ENCODE peak calls at places on chromosomes 2 and 18, in seven cellular contexts. A is endodermal cell, L is B cell, N is cardiac fibroblast, G is AG04449, E is thoracic aorta, C is heart right ventricle. R is an unnamed sample.

GRCh38 chr2:72108121-72108520 is 39.5 kb downstream of the CYP26B1 start:
- DNase-seq in G (no peak), L (no peak), C (no peak), N (no peak), A (no peak), E (no peak), R (no peak)

GRCh38 chr2:161228511-161229240 is 68.4 kb downstream of the TANK start:
- DNase-seq in L (no peak), A (no peak), E (no peak), C (no peak), N (no peak), G (no peak), R (no peak)

GRCh38 chr2:71844967-71845366 is 302.7 kb downstream of the CYP26B1 start:
- DNase-seq in A (no peak), G (no peak), L (no peak), C (no peak), N (no peak), E (no peak), R (no peak)

GRCh38 chr18:69943021-69943420 is 4.7 kb downstream of the CD226 start:
- DNase-seq in C (no peak), E (no peak), A (no peak), N (no peak), L (no peak), G (no peak), R (no peak)

GRCh38 chr2:74564222-74564621 is 9.7 kb downstream of the DOK1 start:
- DNase-seq in A (peak), E (no peak), N (peak), G (peak), C (no peak), L (no peak), R (no peak)

GRCh38 chr18:79937103-79937860 is 14.2 kb downstream of the SLC66A2 start:
- DNase-seq in N (no peak), A (peak), G (no peak), E (no peak), C (no peak), L (no peak), R (no peak)

GRCh38 chr2:73982140-73982617 is 2.5 kb upstream of the TET3 start:
- DNase-seq in N (peak), L (no peak), C (peak), E (no peak), G (no peak), A (no peak), R (no peak)

GRCh38 chr2:157466764-157467163 is 22.9 kb upstream of the CYTIP start:
- DNase-seq in A (no peak), N (no peak), C (no peak), L (no peak), E (no peak), G (no peak), R (no peak)

GRCh38 chr2:119691651-119692245 is 12.7 kb downstream of the TMEM177 start:
- DNase-seq in L (no peak), G (no peak), C (no peak), A (peak), N (no peak), E (no peak), R (no peak)

GRCh38 chr18:32025744-32026143 is 7.1 kb downstream of the RNF125 start:
- DNase-seq in A (no peak), E (no peak), G (no peak), C (no peak), L (no peak), N (no peak), R (no peak)

DNA sequence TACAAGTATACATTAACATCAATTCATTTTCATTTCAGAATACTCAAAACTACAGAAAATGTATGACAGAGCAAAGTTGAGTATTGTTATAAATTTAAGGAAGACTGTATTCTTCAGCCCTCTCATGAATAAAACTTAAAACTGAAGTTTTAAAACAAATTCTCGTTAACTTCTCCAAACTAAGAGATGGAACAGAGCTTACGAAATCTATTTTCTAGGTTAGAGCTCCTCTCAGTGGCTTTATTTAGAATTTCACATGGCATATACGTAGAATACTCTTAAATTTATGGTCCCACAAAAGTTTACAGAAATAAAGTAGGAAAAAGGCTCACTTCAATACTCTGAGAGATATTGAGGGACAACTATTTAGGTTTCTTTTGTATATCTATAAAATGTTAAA is 612.1 kb downstream of the KCNJ3 start:
- DNase-seq in E (no peak), C (no peak), A (no peak), L (no peak), G (no peak), N (peak), R (no peak)
- TF ChIP-seq CTCF in E (peak), C (peak), A (peak), L (no peak), G (no peak), N (peak), R (peak)

DNA sequence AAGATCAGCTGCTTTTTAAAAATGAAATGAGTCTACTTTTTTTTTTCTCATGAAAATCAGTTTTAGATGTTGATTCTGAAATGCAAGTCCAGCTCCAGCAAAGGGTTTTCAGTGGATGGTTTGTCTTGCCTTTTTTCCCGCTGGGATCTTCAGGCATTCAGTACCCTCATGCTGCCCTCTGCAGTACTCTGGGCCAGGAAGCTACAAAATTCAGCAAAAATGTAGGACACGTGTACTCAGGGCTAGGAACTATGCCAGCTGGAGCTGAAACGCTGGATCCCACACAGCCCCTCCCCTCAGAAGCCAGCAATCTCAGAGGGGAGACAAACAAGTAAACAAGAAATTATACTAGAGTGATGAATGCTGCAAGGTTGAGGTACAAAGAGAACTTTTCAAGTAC is 97.3 kb downstream of the MMADHC start:
- DNase-seq in A (no peak), G (no peak), E (no peak), L (no peak), C (no peak), N (peak), R (no peak)
- TF ChIP-seq CTCF in A (no peak), G (peak), E (no peak), L (no peak), C (no peak), N (no peak), R (no peak)

DNA sequence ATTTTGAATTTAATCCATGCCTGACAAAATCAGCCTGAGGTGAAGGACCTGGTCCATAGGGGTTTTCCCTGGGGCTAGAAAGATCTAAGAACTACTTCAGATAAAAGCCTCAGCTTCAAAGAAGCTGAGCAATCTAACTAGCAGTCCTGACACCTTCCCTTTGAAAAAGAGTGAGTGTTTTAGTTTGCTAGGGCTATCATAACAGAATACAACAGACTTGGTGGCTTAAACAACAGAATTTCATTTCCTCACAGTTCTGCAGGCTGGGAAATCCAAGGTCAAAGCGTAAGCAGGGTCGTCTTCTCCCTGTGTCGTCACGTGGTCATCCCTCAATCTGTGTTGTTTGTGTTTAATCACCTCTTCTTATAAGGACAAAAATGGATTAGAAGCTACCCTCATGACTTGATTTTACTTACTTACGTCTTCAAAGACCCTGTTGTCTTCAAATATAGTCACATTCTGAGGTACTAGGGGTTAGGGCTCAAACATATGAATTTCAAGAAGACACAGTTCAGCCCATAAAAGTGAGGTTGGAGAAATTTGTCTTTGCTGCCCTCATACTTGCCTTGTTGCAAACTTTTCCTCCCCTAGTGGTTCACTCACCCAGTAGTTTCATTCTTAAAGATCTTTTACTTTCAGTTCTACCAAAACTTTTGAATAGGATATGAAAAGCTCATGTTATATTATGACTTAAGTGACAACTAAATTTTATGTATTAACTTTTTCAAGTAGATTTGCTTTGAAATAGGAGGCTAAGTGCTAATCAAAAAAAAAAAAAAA is 673.8 kb downstream of the ARHGAP15 start:
- DNase-seq in N (no peak), G (no peak), A (no peak), E (no peak), C (no peak), L (no peak), R (peak)
- TF ChIP-seq CTCF in N (no peak), G (no peak), A (no peak), E (no peak), C (no peak), L (no peak), R (no peak)

DNA sequence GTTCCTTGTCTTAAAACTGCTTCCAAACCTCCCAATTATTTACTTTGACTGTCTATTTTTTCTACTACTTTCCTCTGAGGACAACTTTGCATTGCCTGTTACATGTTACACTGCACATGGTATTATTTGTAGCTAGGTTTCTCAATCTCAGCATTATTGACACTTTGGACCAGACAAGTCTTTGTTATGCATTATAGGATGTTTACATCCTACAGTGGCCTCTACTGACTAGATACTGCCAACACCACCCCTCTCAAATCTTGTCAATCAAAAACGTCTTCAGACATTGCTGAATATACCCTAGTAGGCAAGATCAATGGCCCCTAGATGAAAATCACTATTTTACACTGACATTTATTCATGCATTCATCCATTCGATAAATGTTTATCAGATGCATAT is 129.6 kb upstream of the DNAJC10 start:
- DNase-seq in L (no peak), E (no peak), C (no peak), N (no peak), G (no peak), A (no peak), R (no peak)
- TF ChIP-seq CTCF in L (no peak), E (no peak), C (no peak), N (no peak), G (no peak), A (no peak), R (no peak)

GRCh38 chr2:203813684-203814083 is 53.9 kb upstream of the CTLA4 start:
- DNase-seq in L (no peak), G (no peak), N (no peak), C (no peak), A (no peak), E (no peak), R (no peak)
- TF ChIP-seq CTCF in L (no peak), G (no peak), N (no peak), C (no peak), A (no peak), E (no peak), R (no peak)

R was measured in GM13976.